ENCODE peak calls at places on chromosomes 4 and X, in five cellular contexts. One of them, this sample, is unnamed.
A peak's percentile ranks its signal among the peaks of the same experiment; 100 is the strongest.

GRCh38 chr4:170004656-170005250 is 21.4 kb downstream of the MFAP3L start:
- DNase-seq in cerebellar cortex: no peak
- DNase-seq in stimulated activated CD4-positive, alpha-beta T cell treated with anti-CD3 and anti-CD28 coated beads, Interleukin-1b, Interleukin-23, amount 100 ng/mL, for 4 hours: no peak
- DNase-seq in hippocampal formation: no peak
- DNase-seq in memory B cell: no peak
- DNase-seq in this sample: no peak

GRCh38 chr4:185534850-185535761 is at the start of gene PDLIM3:
- DNase-seq in cerebellar cortex: no peak
- DNase-seq in stimulated activated CD4-positive, alpha-beta T cell treated with anti-CD3 and anti-CD28 coated beads, Interleukin-1b, Interleukin-23, amount 100 ng/mL, for 4 hours: no peak
- DNase-seq in hippocampal formation: peak; percentile 50
- DNase-seq in memory B cell: no peak
- DNase-seq in this sample: peak; percentile 89

GRCh38 chr4:126267689-126268088 is 952.9 kb downstream of the FAT4 start:
- DNase-seq in cerebellar cortex: no peak
- DNase-seq in stimulated activated CD4-positive, alpha-beta T cell treated with anti-CD3 and anti-CD28 coated beads, Interleukin-1b, Interleukin-23, amount 100 ng/mL, for 4 hours: no peak
- DNase-seq in hippocampal formation: no peak
- DNase-seq in memory B cell: no peak
- DNase-seq in this sample: no peak

GRCh38 chr4:24741915-24742314 is 53.5 kb upstream of the SOD3 start:
- DNase-seq in cerebellar cortex: no peak
- DNase-seq in stimulated activated CD4-positive, alpha-beta T cell treated with anti-CD3 and anti-CD28 coated beads, Interleukin-1b, Interleukin-23, amount 100 ng/mL, for 4 hours: no peak
- DNase-seq in hippocampal formation: no peak
- DNase-seq in memory B cell: no peak
- DNase-seq in this sample: no peak

GRCh38 chrX:11464836-11465458 is 171.7 kb downstream of the AMELX start:
- DNase-seq in cerebellar cortex: no peak
- DNase-seq in stimulated activated CD4-positive, alpha-beta T cell treated with anti-CD3 and anti-CD28 coated beads, Interleukin-1b, Interleukin-23, amount 100 ng/mL, for 4 hours: no peak
- DNase-seq in hippocampal formation: no peak
- DNase-seq in memory B cell: no peak
- DNase-seq in this sample: no peak

GRCh38 chrX:153470411-153471363 is at the start of gene HAUS7:
- DNase-seq in cerebellar cortex: peak; percentile 85
- DNase-seq in stimulated activated CD4-positive, alpha-beta T cell treated with anti-CD3 and anti-CD28 coated beads, Interleukin-1b, Interleukin-23, amount 100 ng/mL, for 4 hours: peak; percentile 86
- DNase-seq in hippocampal formation: peak; percentile 87
- DNase-seq in memory B cell: peak; percentile 71
- DNase-seq in this sample: peak; percentile 90

GRCh38 chr4:105145913-105146285 is 777 bp upstream of the TET2 start:
- DNase-seq in cerebellar cortex: peak; percentile 28
- DNase-seq in stimulated activated CD4-positive, alpha-beta T cell treated with anti-CD3 and anti-CD28 coated beads, Interleukin-1b, Interleukin-23, amount 100 ng/mL, for 4 hours: no peak
- DNase-seq in hippocampal formation: no peak
- DNase-seq in memory B cell: peak; percentile 26
- DNase-seq in this sample: peak; percentile 65

GRCh38 chr4:131584587-131584986 is 1564.5 kb upstream of the PCDH10 start:
- DNase-seq in cerebellar cortex: no peak
- DNase-seq in stimulated activated CD4-positive, alpha-beta T cell treated with anti-CD3 and anti-CD28 coated beads, Interleukin-1b, Interleukin-23, amount 100 ng/mL, for 4 hours: no peak
- DNase-seq in hippocampal formation: no peak
- DNase-seq in memory B cell: no peak
- DNase-seq in this sample: no peak

GRCh38 chrX:71253253-71254091 is 468 bp downstream of the ZMYM3 start:
- DNase-seq in cerebellar cortex: peak; percentile 29
- DNase-seq in stimulated activated CD4-positive, alpha-beta T cell treated with anti-CD3 and anti-CD28 coated beads, Interleukin-1b, Interleukin-23, amount 100 ng/mL, for 4 hours: no peak
- DNase-seq in hippocampal formation: no peak
- DNase-seq in memory B cell: peak; percentile 3
- DNase-seq in this sample: no peak

GRCh38 chr4:58543465-58543864 is 1433.3 kb upstream of the IGFBP7 start:
- DNase-seq in cerebellar cortex: no peak
- DNase-seq in stimulated activated CD4-positive, alpha-beta T cell treated with anti-CD3 and anti-CD28 coated beads, Interleukin-1b, Interleukin-23, amount 100 ng/mL, for 4 hours: no peak
- DNase-seq in hippocampal formation: no peak
- DNase-seq in memory B cell: no peak
- DNase-seq in this sample: no peak

GRCh38 chrX:15515931-15516330 is 15.3 kb downstream of the BMX start:
- DNase-seq in cerebellar cortex: no peak
- DNase-seq in stimulated activated CD4-positive, alpha-beta T cell treated with anti-CD3 and anti-CD28 coated beads, Interleukin-1b, Interleukin-23, amount 100 ng/mL, for 4 hours: no peak
- DNase-seq in hippocampal formation: no peak
- DNase-seq in memory B cell: no peak
- DNase-seq in this sample: no peak

GRCh38 chrX:11886745-11887144 is 128.7 kb downstream of the MSL3 start:
- DNase-seq in cerebellar cortex: no peak
- DNase-seq in stimulated activated CD4-positive, alpha-beta T cell treated with anti-CD3 and anti-CD28 coated beads, Interleukin-1b, Interleukin-23, amount 100 ng/mL, for 4 hours: no peak
- DNase-seq in hippocampal formation: no peak
- DNase-seq in memory B cell: no peak
- DNase-seq in this sample: no peak

GRCh38 chr4:13306356-13306755 is 177.8 kb downstream of the RAB28 start:
- DNase-seq in cerebellar cortex: no peak
- DNase-seq in stimulated activated CD4-positive, alpha-beta T cell treated with anti-CD3 and anti-CD28 coated beads, Interleukin-1b, Interleukin-23, amount 100 ng/mL, for 4 hours: no peak
- DNase-seq in hippocampal formation: no peak
- DNase-seq in memory B cell: no peak
- DNase-seq in this sample: no peak

GRCh38 chr4:36786519-36786918 is 458.0 kb upstream of the NWD2 start:
- DNase-seq in cerebellar cortex: no peak
- DNase-seq in stimulated activated CD4-positive, alpha-beta T cell treated with anti-CD3 and anti-CD28 coated beads, Interleukin-1b, Interleukin-23, amount 100 ng/mL, for 4 hours: no peak
- DNase-seq in hippocampal formation: no peak
- DNase-seq in memory B cell: no peak
- DNase-seq in this sample: no peak

GRCh38 chrX:102154900-102155805 is 624 bp downstream of the BEX5 start:
- DNase-seq in cerebellar cortex: peak; percentile 42
- DNase-seq in stimulated activated CD4-positive, alpha-beta T cell treated with anti-CD3 and anti-CD28 coated beads, Interleukin-1b, Interleukin-23, amount 100 ng/mL, for 4 hours: no peak
- DNase-seq in hippocampal formation: no peak
- DNase-seq in memory B cell: no peak
- DNase-seq in this sample: no peak

GRCh38 chrX:7334253-7334935 is 186.4 kb upstream of the PUDP start:
- DNase-seq in cerebellar cortex: no peak
- DNase-seq in stimulated activated CD4-positive, alpha-beta T cell treated with anti-CD3 and anti-CD28 coated beads, Interleukin-1b, Interleukin-23, amount 100 ng/mL, for 4 hours: no peak
- DNase-seq in hippocampal formation: no peak
- DNase-seq in memory B cell: no peak
- DNase-seq in this sample: no peak

GRCh38 chr4:95867919-95868318 is 28.0 kb downstream of the PDHA2 start:
- DNase-seq in cerebellar cortex: no peak
- DNase-seq in stimulated activated CD4-positive, alpha-beta T cell treated with anti-CD3 and anti-CD28 coated beads, Interleukin-1b, Interleukin-23, amount 100 ng/mL, for 4 hours: no peak
- DNase-seq in hippocampal formation: no peak
- DNase-seq in memory B cell: no peak
- DNase-seq in this sample: no peak

GRCh38 chr4:113327513-113327912 is 278.1 kb downstream of the ANK2 start:
- DNase-seq in cerebellar cortex: no peak
- DNase-seq in stimulated activated CD4-positive, alpha-beta T cell treated with anti-CD3 and anti-CD28 coated beads, Interleukin-1b, Interleukin-23, amount 100 ng/mL, for 4 hours: no peak
- DNase-seq in hippocampal formation: no peak
- DNase-seq in memory B cell: no peak
- DNase-seq in this sample: no peak

GRCh38 chrX:19699151-19699550 is 183.8 kb upstream of the MAP3K15 start:
- DNase-seq in cerebellar cortex: no peak
- DNase-seq in stimulated activated CD4-positive, alpha-beta T cell treated with anti-CD3 and anti-CD28 coated beads, Interleukin-1b, Interleukin-23, amount 100 ng/mL, for 4 hours: no peak
- DNase-seq in hippocampal formation: no peak
- DNase-seq in memory B cell: no peak
- DNase-seq in this sample: no peak

GRCh38 chrX:21740329-21741274 is 17.3 kb downstream of the SMPX start:
- DNase-seq in cerebellar cortex: peak; percentile 58
- DNase-seq in stimulated activated CD4-positive, alpha-beta T cell treated with anti-CD3 and anti-CD28 coated beads, Interleukin-1b, Interleukin-23, amount 100 ng/mL, for 4 hours: no peak
- DNase-seq in hippocampal formation: no peak
- DNase-seq in memory B cell: no peak
- DNase-seq in this sample: no peak

GRCh38 chr4:13918110-13918509 is 290.6 kb upstream of the BOD1L1 start:
- DNase-seq in cerebellar cortex: no peak
- DNase-seq in stimulated activated CD4-positive, alpha-beta T cell treated with anti-CD3 and anti-CD28 coated beads, Interleukin-1b, Interleukin-23, amount 100 ng/mL, for 4 hours: no peak
- DNase-seq in hippocampal formation: no peak
- DNase-seq in memory B cell: no peak
- DNase-seq in this sample: no peak

This sample was measured in posterior cingulate gyrus.